ENCODE peak calls at places on chromosomes 7 and 10, in seven cellular contexts. T is fibroblast of lung, W is heart right ventricle, P is colonic mucosa, Z is IMR-90, N is cardiac muscle cell, O is endothelial cell of umbilical vein. A is an unnamed sample. For H3K27me3, the result is how much of the 10 kb centered on the place peaks cover.

GRCh38 chr7:46680147-46680546 is 759.1 kb upstream of the IGFBP3 start:
- DNase-seq in T (no peak), W (no peak), P (no peak), Z (peak), N (no peak), O (no peak), A (no peak)

GRCh38 chr7:44884553-44885393 is 557 bp downstream of the PURB start:
- DNase-seq in T (peak), W (peak), P (peak), Z (peak), N (peak), O (peak), A (peak)

GRCh38 chr10:19952103-19952502 is 135.9 kb downstream of the PLXDC2 start:
- DNase-seq in T (no peak), W (no peak), P (no peak), Z (no peak), N (no peak), O (no peak), A (no peak)

GRCh38 chr10:88728107-88728763 is 22.2 kb downstream of the LIPK start:
- DNase-seq in T (no peak), W (no peak), P (peak), Z (no peak), N (peak), O (peak), A (peak)

GRCh38 chr10:3324572-3324971 is 152.0 kb upstream of the PITRM1 start:
- DNase-seq in T (no peak), W (no peak), P (no peak), Z (no peak), N (no peak), O (no peak), A (no peak)

GRCh38 chr7:123662293-123662692 is 6.6 kb downstream of the LMOD2 start:
- DNase-seq in T (no peak), W (no peak), P (no peak), Z (no peak), N (no peak), O (no peak), A (no peak)

GRCh38 chr10:95758351-95759025 is 2.5 kb downstream of the ENTPD1 start:
- DNase-seq in T (no peak), W (no peak), P (no peak), Z (peak), N (no peak), O (peak), A (no peak)

GRCh38 chr10:132305654-132306340 is 2.0 kb downstream of the STK32C start:
- DNase-seq in T (no peak), W (no peak), P (no peak), Z (no peak), N (no peak), O (no peak), A (no peak)

GRCh38 chr7:110573862-110574528 is 516.9 kb upstream of the LRRN3 start:
- DNase-seq in T (peak), W (no peak), P (no peak), Z (peak), N (no peak), O (no peak), A (no peak)

GRCh38 chr7:23093546-23093945 is 12.0 kb upstream of the KLHL7 start:
- DNase-seq in T (no peak), W (no peak), P (no peak), Z (peak), N (peak), O (no peak), A (no peak)

GRCh38 chr7:8637322-8637721 is 203.9 kb downstream of the NXPH1 start:
- DNase-seq in T (no peak), W (no peak), P (no peak), Z (no peak), N (no peak), O (no peak), A (no peak)

GRCh38 chr10:129958118-129958685 is 5.9 kb downstream of the EBF3 start:
- DNase-seq in T (no peak), W (no peak), P (no peak), Z (no peak), N (peak), O (no peak), A (no peak)
- TF ChIP-seq CTCF in T (no peak), W (peak), P (no peak), Z (no peak), N (peak), O (no peak), A (no peak)

GRCh38 chr10:86368987-86369386 is 2.4 kb upstream of the GRID1 start:
- DNase-seq in T (no peak), W (no peak), P (no peak), Z (no peak), N (no peak), O (no peak), A (no peak)
- H3K27me3 ChIP-seq in T (half or more), W (half or more), P (under half), Z (half or more), N (half or more), O (half or more), A (under half)

GRCh38 chr10:7435674-7436073 is 24.8 kb upstream of the SFMBT2 start:
- DNase-seq in T (no peak), W (no peak), P (no peak), Z (no peak), N (no peak), O (no peak), A (no peak)

GRCh38 chr10:7436490-7437100 is 25.8 kb upstream of the SFMBT2 start:
- DNase-seq in T (peak), W (no peak), P (no peak), Z (peak), N (no peak), O (no peak), A (no peak)

GRCh38 chr10:7433861-7434260 is 23.0 kb upstream of the SFMBT2 start:
- DNase-seq in T (no peak), W (no peak), P (no peak), Z (no peak), N (no peak), O (no peak), A (no peak)

GRCh38 chr10:7434332-7434731 is 23.5 kb upstream of the SFMBT2 start:
- DNase-seq in T (no peak), W (no peak), P (no peak), Z (no peak), N (no peak), O (no peak), A (no peak)

DNA sequence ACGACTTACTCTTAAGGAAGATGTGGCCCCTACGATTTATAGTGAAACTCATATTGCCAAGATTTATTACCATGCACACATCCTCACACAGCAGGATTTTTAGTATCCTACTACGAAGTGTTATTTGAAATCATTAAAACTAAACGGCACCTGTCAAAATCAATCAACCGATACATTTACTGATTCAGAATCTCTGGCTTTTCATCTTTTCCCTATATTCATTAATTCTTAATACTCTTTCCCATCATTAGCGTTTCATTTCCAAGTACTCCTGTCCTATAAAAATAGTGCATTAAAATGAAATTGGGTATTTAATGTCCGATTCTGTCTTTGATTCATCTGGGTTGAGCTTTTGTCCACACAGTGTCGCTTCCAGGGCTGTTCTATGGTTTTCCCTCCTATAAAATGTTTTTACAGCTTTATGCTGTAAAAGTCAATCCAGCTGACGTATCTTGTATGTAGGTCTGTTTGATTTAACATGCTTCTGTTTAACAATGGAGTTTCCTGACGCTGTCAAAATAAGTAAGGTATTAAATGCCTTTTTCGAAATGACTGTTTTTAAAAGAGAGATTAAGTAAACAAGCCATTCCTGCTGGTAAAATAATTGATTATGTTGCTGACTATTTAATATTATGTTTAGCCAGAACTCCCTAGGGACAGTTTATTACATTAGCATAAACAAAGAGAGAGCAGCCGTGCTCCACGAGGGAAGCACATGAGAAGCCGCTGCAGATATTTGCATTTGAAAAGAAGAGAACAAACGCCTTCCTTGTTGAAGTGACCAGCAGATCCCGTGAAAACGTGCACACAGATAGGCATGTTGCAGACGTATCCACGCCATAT is 22.3 kb upstream of the SFMBT2 start:
- DNase-seq in T (peak), W (no peak), P (no peak), Z (no peak), N (no peak), O (peak), A (no peak)
- TF ChIP-seq CTCF in T (no peak), W (no peak), P (no peak), Z (no peak), N (no peak), O (no peak), A (no peak)

GRCh38 chr10:22697101-22697500 is 17.3 kb downstream of the PIP4K2A start:
- DNase-seq in T (no peak), W (no peak), P (no peak), Z (no peak), N (no peak), O (no peak), A (no peak)
- H3K27me3 ChIP-seq in T (under half), W (under half), P (under half), Z (under half), N (under half), O (under half), A (under half)

DNA sequence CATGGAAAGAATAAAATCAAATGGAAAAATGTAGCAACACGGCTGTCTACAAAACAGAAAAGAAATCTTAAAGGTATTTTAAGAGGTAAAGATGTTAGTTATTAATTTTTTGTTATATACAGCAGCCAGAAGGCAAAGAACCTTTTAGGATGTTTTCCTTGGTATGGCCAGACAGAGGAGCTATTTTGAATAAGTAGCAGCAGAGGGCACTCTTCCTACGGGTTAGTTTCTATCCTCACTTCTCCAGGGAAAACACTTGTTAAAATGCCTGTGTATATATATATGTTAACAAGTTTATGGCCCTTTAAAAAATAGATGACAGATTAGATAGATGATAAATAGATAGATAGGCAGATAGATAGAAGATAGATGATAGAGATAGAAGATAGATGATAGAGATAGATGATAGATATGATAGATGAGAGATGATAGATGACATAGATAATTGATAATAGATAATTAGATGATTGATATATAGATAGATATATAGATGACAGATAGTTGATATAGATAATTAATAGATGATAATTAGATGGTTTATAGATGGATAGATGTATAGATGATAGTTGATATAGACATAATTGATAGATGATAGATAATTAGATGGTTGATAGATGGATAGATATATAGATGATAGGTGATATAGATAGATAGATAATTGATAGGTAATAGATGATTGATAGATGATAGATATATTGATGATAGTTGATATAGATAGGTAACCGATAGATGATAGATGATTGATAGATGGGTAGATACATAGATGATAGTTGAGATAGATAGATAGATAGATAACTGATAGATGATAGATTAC is 57.8 kb upstream of the WIPF3 start:
- DNase-seq in T (peak), W (no peak), P (no peak), Z (peak), N (peak), O (peak), A (no peak)
- TF ChIP-seq CTCF in T (peak), W (peak), P (peak), Z (peak), N (peak), O (peak), A (no peak)

DNA sequence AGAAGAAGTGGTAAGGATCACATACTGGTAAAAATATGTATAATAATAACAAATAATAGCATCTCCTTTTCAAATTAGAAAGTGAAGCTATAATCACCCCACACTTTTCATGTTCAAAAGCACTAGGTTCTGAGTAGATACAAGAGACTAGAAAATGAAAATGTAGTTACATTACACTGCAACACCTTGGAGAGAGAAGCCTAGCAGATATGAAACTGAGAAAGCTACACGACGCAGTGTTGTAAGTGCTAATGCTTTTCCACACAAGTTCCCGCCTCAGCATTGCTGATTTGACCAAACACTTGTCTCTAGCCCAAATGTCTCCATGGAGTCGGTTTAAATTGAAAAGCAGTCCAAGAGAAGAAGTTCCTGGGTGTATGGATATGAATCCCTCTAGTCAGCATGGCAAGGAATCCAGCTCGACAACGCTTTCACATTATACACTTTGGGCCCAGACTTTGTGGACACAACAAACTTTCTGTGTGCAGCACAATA is 1.7 kb downstream of the PDE1C start:
- DNase-seq in T (no peak), W (no peak), P (no peak), Z (no peak), N (no peak), O (no peak), A (no peak)
- H3K27me3 ChIP-seq in T (under half), W (under half), P (under half), Z (under half), N (half or more), O (half or more), A (under half)

GRCh38 chr7:56079450-56080185 is 13.1 kb downstream of the PHKG1 start:
- DNase-seq in T (peak), W (peak), P (peak), Z (peak), N (peak), O (peak), A (no peak)
- TF ChIP-seq CTCF in T (peak), W (peak), P (peak), Z (peak), N (peak), O (peak), A (no peak)

GRCh38 chr7:150801946-150802771 is 1.6 kb downstream of the TMEM176A start:
- DNase-seq in T (no peak), W (no peak), P (peak), Z (no peak), N (no peak), O (no peak), A (no peak)
- H3K27me3 ChIP-seq in T (under half), W (under half), P (under half), Z (under half), N (half or more), O (half or more), A (under half)

GRCh38 chr7:51593638-51594037 is 277.0 kb upstream of the COBL start:
- DNase-seq in T (no peak), W (no peak), P (no peak), Z (no peak), N (no peak), O (no peak), A (no peak)

GRCh38 chr7:51589111-51589510 is 272.5 kb upstream of the COBL start:
- DNase-seq in T (no peak), W (no peak), P (no peak), Z (no peak), N (no peak), O (no peak), A (no peak)

GRCh38 chr7:51592822-51593221 is 276.2 kb upstream of the COBL start:
- DNase-seq in T (no peak), W (no peak), P (no peak), Z (no peak), N (no peak), O (no peak), A (no peak)

GRCh38 chr7:51591223-51591622 is 274.6 kb upstream of the COBL start:
- DNase-seq in T (no peak), W (no peak), P (no peak), Z (no peak), N (no peak), O (no peak), A (no peak)

DNA sequence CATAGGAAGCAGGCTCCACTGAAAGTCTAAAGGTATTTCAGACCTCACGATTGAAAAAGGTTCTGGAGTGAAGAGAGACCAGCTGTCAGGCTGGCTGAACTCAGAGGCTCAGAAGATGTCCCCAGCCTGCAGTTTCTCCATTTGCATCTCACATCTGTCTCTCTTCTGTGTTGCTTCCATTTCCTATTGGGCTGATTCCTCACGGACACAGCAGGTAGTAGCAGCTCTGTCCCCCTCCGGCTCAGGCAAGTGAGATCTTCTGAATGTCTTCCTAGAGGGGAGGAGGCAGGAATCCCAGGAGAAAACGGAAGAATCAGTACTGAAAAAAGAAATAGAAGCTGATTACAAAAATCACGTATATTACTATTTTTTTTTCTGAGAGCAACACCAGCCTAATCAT is 274.1 kb upstream of the COBL start:
- DNase-seq in T (no peak), W (no peak), P (no peak), Z (no peak), N (no peak), O (no peak), A (no peak)
- TF ChIP-seq CTCF in T (no peak), W (no peak), P (no peak), Z (no peak), N (no peak), O (no peak), A (no peak)

A was measured in CD8-positive, alpha-beta T cell.